ENCODE peak calls at places on chromosomes 5 and 9, in five cellular contexts. O is type B pancreatic cell, A is esophagus squamous epithelium, D is heart right ventricle, X is foreskin fibroblast. R is an unnamed sample.

GRCh38 chr9:113508111-113508749 is 44.7 kb downstream of the RGS3 start:
- DNase-seq in D (no peak), O (no peak), X (no peak), A (no peak), R (peak)

GRCh38 chr9:30967484-30967883 is 1417.0 kb upstream of the ACO1 start:
- DNase-seq in X (no peak), D (no peak), O (no peak), A (no peak), R (no peak)

GRCh38 chr9:73549991-73550390 is 398.3 kb downstream of the ANXA1 start:
- DNase-seq in A (no peak), D (no peak), O (no peak), X (no peak), R (no peak)

GRCh38 chr9:118990949-118991348 is 378.3 kb downstream of the BRINP1 start:
- DNase-seq in A (no peak), D (no peak), X (no peak), O (no peak), R (no peak)

GRCh38 chr5:6026766-6027165 is 351.6 kb downstream of the MED10 start:
- DNase-seq in O (no peak), A (no peak), D (no peak), X (no peak), R (no peak)

GRCh38 chr9:101176384-101176783 is 147.9 kb downstream of the PLPPR1 start:
- DNase-seq in X (no peak), A (no peak), O (no peak), D (no peak), R (no peak)

GRCh38 chr9:124274228-124274627 is 16.5 kb downstream of the NEK6 start:
- DNase-seq in O (no peak), D (no peak), A (no peak), X (no peak), R (no peak)

GRCh38 chr5:176560364-176560763 is 11.2 kb downstream of the CDHR2 start:
- DNase-seq in O (no peak), X (no peak), A (no peak), D (no peak), R (no peak)

GRCh38 chr9:69797680-69798079 is 22.9 kb upstream of the CFAP95 start:
- DNase-seq in O (no peak), D (no peak), X (no peak), A (no peak), R (no peak)

GRCh38 chr9:28970241-28970654 is 1397.0 kb upstream of the C9orf72 start:
- DNase-seq in A (no peak), D (no peak), O (no peak), X (no peak), R (no peak)

GRCh38 chr5:15612915-15613635 is 113.1 kb downstream of the FBXL7 start:
- DNase-seq in O (no peak), D (no peak), A (no peak), X (no peak), R (no peak)

GRCh38 chr5:133358271-133358670 is 254.1 kb downstream of the FSTL4 start:
- DNase-seq in X (no peak), O (peak), A (no peak), D (no peak), R (no peak)

GRCh38 chr5:1651250-1651649 is 127.5 kb upstream of the LPCAT1 start:
- DNase-seq in O (no peak), X (no peak), D (no peak), A (no peak), R (no peak)

GRCh38 chr5:170757182-170757601 is 26.3 kb upstream of the GABRP start:
- DNase-seq in O (no peak), D (no peak), A (no peak), X (peak), R (no peak)

GRCh38 chr9:92737611-92738299 is 26.9 kb downstream of the BICD2 start:
- DNase-seq in O (no peak), A (no peak), X (no peak), D (no peak), R (no peak)

GRCh38 chr5:56358703-56359428 is 125.7 kb upstream of the ANKRD55 start:
- DNase-seq in A (no peak), D (peak), X (no peak), O (no peak), R (no peak)

GRCh38 chr9:121741198-121741918 is 89.9 kb downstream of the DAB2IP start:
- DNase-seq in X (no peak), D (no peak), A (no peak), O (no peak), R (no peak)

GRCh38 chr9:114176601-114177295 is 21.4 kb downstream of the COL27A1 start:
- DNase-seq in A (no peak), D (no peak), X (no peak), O (no peak), R (no peak)

GRCh38 chr5:54302267-54302687 is 8.1 kb downstream of the ARL15 start:
- DNase-seq in D (no peak), X (peak), A (no peak), O (no peak), R (no peak)

GRCh38 chr9:125743687-125744428 is 3.3 kb upstream of the PBX3 start:
- DNase-seq in X (peak), A (no peak), D (no peak), O (no peak), R (no peak)

GRCh38 chr5:60960591-60960990 is 15.6 kb downstream of the NDUFAF2 start:
- DNase-seq in D (no peak), A (no peak), O (no peak), X (no peak), R (no peak)
- TF ChIP-seq CTCF in D (peak), A (peak), O (peak), X (peak), R (peak)

GRCh38 chr5:10988637-10989036 is 227.6 kb upstream of the DAP start:
- DNase-seq in O (no peak), D (no peak), A (no peak), X (no peak), R (no peak)

GRCh38 chr5:10985711-10986110 is 224.7 kb upstream of the DAP start:
- DNase-seq in D (no peak), X (no peak), A (no peak), O (no peak), R (no peak)

GRCh38 chr5:10987291-10987806 is 226.3 kb upstream of the DAP start:
- DNase-seq in A (no peak), D (no peak), X (no peak), O (no peak), R (no peak)

GRCh38 chr5:10989577-10990263 is 228.7 kb upstream of the DAP start:
- DNase-seq in D (no peak), X (no peak), O (no peak), A (no peak), R (no peak)

DNA sequence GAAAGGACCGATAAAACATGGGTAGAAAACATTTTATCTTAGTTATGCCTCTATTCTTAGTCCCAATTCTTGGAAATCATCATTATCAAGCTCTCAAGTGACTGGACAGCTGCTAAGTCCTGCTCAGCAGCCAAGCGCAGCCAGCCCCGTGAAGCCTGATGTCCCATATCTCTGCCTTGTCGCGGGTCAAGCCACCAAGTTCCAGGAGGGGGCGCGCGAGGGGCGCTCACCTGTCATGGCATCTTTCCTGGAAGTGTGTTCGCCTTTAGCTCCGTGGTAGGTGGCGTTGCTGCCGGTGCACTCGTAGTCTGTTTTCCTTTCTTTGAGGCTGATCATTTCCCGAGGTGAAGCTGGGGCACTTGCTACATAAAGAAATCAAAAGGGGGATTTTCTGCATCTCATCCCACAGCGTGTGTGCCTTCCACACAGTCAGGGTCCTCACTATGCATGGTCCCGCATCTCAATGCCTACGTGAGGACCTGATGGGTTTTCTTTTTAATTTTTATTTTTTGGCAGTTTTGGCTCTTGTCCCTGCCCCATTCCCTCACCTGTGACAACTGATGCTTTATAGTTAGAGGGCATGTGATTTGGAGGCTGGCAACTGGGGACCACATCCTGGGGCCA is 227.0 kb upstream of the DAP start:
- DNase-seq in A (no peak), O (peak), D (peak), X (no peak), R (no peak)
- TF ChIP-seq CTCF in A (no peak), O (peak), D (peak), X (peak), R (peak)

DNA sequence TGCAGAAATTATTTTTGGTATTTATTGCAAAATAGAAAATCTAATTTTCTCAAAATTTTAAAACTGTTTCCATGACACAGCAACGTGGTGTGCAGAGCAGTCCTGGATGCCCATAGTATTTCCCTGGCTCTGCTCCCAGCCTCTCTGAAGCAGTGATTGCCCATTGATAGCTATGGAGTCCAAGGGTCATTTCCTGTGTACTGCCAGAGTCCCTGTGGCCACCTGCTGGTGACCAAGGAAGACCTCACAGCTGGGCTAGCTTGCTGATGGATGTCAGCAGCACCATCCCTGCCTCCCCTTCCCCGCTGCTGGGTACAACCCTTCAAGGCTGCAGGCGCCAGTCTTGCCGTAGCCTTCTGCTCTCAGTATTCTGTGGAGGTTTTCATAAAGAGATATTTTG is 184.1 kb downstream of the DIRAS2 start:
- DNase-seq in A (no peak), X (no peak), D (no peak), O (no peak), R (no peak)
- TF ChIP-seq CTCF in A (no peak), X (no peak), D (no peak), O (peak), R (no peak)

DNA sequence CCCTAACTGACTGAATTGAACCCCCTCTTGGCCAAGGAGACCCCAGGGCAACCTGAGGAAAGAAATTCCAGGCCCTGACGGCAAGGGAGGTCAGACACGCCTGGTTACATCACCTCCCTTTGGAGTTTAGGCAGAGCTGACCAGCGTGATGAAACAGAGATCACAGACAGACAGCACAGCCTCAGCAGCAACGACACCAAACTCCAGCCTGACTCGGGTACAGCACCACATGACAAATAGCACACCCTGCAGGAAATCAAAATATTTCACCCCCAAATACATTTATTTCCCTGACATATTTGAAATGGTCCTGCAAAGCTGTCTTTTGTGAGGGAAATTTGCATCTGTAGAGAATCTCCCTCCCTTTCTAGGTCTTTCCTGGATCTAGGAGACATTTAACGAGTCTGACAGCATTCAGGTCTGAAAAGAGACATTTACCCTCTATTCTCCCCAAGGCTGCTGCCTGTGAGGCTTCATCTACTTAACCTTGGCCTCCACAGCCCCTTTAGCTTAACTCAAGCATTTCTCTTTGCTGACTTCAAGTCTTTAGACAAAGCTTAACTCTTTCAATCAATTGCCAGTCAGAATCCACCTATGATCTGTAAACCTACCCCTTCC is 2.6 kb downstream of the QSOX2 start:
- DNase-seq in A (no peak), D (no peak), X (no peak), O (no peak), R (no peak)
- TF ChIP-seq CTCF in A (no peak), D (no peak), X (no peak), O (no peak), R (no peak)

DNA sequence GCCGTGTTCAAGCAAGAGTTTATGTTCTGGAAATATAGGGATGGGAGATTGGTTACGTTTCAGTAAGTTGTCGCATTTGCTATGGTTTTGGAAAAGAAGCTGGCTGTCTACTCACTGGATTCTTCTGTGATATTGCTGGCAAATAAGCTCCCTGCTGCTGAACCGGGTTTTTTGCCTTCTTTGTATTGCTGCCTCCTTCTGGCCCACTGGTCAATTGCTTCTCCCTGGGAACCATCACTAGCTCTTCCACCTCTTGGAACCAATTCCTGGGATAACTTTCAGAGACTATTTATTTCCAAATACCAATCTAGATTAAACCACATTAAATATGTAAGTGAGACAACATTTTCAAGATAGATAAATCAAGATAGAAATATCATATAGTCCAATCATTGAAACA is 43.0 kb downstream of the NUDT12 start:
- DNase-seq in A (no peak), X (no peak), O (no peak), D (no peak), R (no peak)
- TF ChIP-seq CTCF in A (no peak), X (peak), O (peak), D (no peak), R (peak)